ENCODE peak calls at places on chromosome 6, in five cellular contexts. One of them, this sample, is unnamed. For H3K4me1, the result is how much of the 10 kb centered on the place peaks cover.

GRCh38 chr6:53492860-53493634 is 51.9 kb downstream of the GCLC start:
- DNase-seq in tibial nerve: no peak
- DNase-seq in hepatocyte: peak
- DNase-seq in neural progenitor cell: peak
- DNase-seq in ovary: no peak
- DNase-seq in this sample: peak

GRCh38 chr6:32885698-32886286 is 31.8 kb downstream of the PSMB9 start:
- DNase-seq in tibial nerve: no peak
- DNase-seq in hepatocyte: peak
- DNase-seq in neural progenitor cell: peak
- DNase-seq in ovary: no peak
- DNase-seq in this sample: no peak

GRCh38 chr6:93416575-93417420 is 2.6 kb downstream of the EPHA7 start:
- DNase-seq in tibial nerve: no peak
- DNase-seq in hepatocyte: peak
- DNase-seq in neural progenitor cell: peak
- DNase-seq in ovary: peak
- DNase-seq in this sample: peak

GRCh38 chr6:153944197-153944596 is 94.8 kb upstream of the OPRM1 start:
- DNase-seq in tibial nerve: no peak
- DNase-seq in hepatocyte: no peak
- DNase-seq in neural progenitor cell: no peak
- DNase-seq in ovary: no peak
- DNase-seq in this sample: no peak

GRCh38 chr6:126939784-126940183 is 178.7 kb upstream of the RSPO3 start:
- DNase-seq in tibial nerve: no peak
- DNase-seq in hepatocyte: no peak
- DNase-seq in neural progenitor cell: no peak
- DNase-seq in ovary: no peak
- DNase-seq in this sample: no peak

GRCh38 chr6:169145476-169145875 is 108.2 kb downstream of the THBS2 start:
- DNase-seq in tibial nerve: no peak
- DNase-seq in hepatocyte: no peak
- DNase-seq in neural progenitor cell: no peak
- DNase-seq in ovary: peak
- DNase-seq in this sample: no peak

GRCh38 chr6:166872431-166873139 is 83.8 kb downstream of the RNASET2 start:
- DNase-seq in tibial nerve: no peak
- DNase-seq in hepatocyte: peak
- DNase-seq in neural progenitor cell: no peak
- DNase-seq in ovary: no peak
- DNase-seq in this sample: no peak

GRCh38 chr6:11618533-11618932 is 81.0 kb downstream of the TMEM170B start:
- DNase-seq in tibial nerve: no peak
- DNase-seq in hepatocyte: no peak
- DNase-seq in neural progenitor cell: no peak
- DNase-seq in ovary: no peak
- DNase-seq in this sample: no peak

GRCh38 chr6:166412156-166412910 is 29.6 kb upstream of the MPC1 start:
- DNase-seq in tibial nerve: no peak
- DNase-seq in hepatocyte: no peak
- DNase-seq in neural progenitor cell: no peak
- DNase-seq in ovary: no peak
- DNase-seq in this sample: no peak

DNA sequence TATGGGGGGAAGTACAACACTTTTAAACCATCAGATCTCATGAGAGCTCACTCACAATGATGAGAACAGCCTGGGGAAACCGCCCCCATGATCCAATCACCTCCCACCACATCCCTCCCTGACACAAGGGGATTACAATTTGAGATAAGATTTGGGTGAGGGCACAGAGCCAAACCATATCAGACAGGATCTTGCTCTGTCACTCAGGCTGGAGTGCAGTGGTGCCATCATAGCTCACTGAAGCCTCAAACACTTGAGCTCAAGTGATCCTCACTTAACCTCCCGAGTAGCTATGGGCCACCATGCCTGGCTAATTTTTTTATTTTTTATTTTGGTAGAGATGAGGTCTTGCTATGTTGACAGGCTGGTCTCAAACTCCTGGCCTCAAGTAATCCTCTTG is 5.1 kb upstream of the IYD start:
- DNase-seq in tibial nerve: no peak
- DNase-seq in hepatocyte: no peak
- DNase-seq in neural progenitor cell: no peak
- DNase-seq in ovary: no peak
- DNase-seq in this sample: no peak
- H3K4me1 ChIP-seq in tibial nerve: under half
- H3K4me1 ChIP-seq in hepatocyte: under half
- H3K4me1 ChIP-seq in neural progenitor cell: under half
- H3K4me1 ChIP-seq in ovary: under half
- H3K4me1 ChIP-seq in this sample: under half

GRCh38 chr6:163427498-163428254 is 13.2 kb downstream of the QKI start:
- DNase-seq in tibial nerve: no peak
- DNase-seq in hepatocyte: peak
- DNase-seq in neural progenitor cell: peak
- DNase-seq in ovary: no peak
- DNase-seq in this sample: no peak
- TF ChIP-seq CTCF in tibial nerve: peak
- TF ChIP-seq CTCF in hepatocyte: peak
- TF ChIP-seq CTCF in neural progenitor cell: peak
- TF ChIP-seq CTCF in ovary: peak
- TF ChIP-seq CTCF in this sample: peak

DNA sequence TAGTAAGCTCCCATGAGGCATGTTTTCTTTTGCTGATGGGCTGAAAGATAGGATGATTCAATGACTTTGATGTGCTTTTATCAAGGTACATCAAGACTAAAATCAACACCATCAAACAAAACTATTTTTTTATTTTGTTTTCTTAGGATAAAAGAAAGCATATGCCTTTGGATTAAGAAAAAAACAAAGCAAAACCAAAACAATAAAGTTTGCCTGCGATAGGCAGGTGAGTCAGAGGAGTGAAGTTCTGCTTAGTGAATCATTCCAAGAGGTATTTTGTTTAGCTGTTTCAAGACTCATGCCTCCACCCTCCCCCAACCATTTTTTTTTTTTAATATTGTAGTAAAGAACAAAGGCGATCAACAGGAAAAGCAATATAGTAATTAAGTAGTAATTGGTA is 482.6 kb upstream of the MANEA start:
- DNase-seq in tibial nerve: no peak
- DNase-seq in hepatocyte: peak
- DNase-seq in neural progenitor cell: no peak
- DNase-seq in ovary: no peak
- DNase-seq in this sample: no peak
- H3K4me3 ChIP-seq in tibial nerve: no peak
- H3K4me3 ChIP-seq in hepatocyte: no peak
- H3K4me3 ChIP-seq in neural progenitor cell: no peak
- H3K4me3 ChIP-seq in ovary: no peak
- H3K4me3 ChIP-seq in this sample: no peak

DNA sequence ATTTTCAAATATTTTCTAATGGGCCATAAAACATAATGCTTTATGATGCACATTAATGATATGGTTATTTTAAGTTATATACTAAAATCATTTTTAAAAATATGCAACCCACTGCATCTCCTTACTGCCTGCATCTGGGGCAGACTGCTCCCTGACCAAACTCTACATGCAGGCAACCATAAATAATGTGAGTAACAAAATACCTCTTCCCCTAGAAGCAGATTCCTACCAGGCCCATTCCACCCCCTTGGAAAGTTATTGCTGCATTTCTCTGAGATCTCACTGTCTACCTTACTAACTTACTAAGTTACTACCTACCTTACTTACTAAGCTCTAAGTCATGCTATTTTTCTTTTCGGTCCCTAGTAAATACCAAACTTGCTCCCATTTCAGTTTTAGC is 71.8 kb downstream of the ATG5 start:
- DNase-seq in tibial nerve: no peak
- DNase-seq in hepatocyte: no peak
- DNase-seq in neural progenitor cell: no peak
- DNase-seq in ovary: no peak
- DNase-seq in this sample: no peak
- H3K4me1 ChIP-seq in tibial nerve: under half
- H3K4me1 ChIP-seq in hepatocyte: under half
- H3K4me1 ChIP-seq in neural progenitor cell: under half
- H3K4me1 ChIP-seq in ovary: under half
- H3K4me1 ChIP-seq in this sample: under half

GRCh38 chr6:137697267-137697938 is 169.7 kb upstream of the TNFAIP3 start:
- DNase-seq in tibial nerve: no peak
- DNase-seq in hepatocyte: peak
- DNase-seq in neural progenitor cell: peak
- DNase-seq in ovary: no peak
- DNase-seq in this sample: peak
- TF ChIP-seq CTCF in tibial nerve: no peak
- TF ChIP-seq CTCF in hepatocyte: peak
- TF ChIP-seq CTCF in neural progenitor cell: no peak
- TF ChIP-seq CTCF in ovary: no peak
- TF ChIP-seq CTCF in this sample: peak